ENCODE peak calls at places on chromosomes 12 and 14, in four cellular contexts. X, Q, O and H are unnamed samples.

GRCh38 chr12:120720234-120720968 is 5.2 kb upstream of the ACADS start:
- DNase-seq in O (no peak), Q (peak; percentile 34), X (peak; percentile 65), H (no peak)

GRCh38 chr14:50837271-50837670 is 6.3 kb upstream of the NIN start:
- DNase-seq in Q (no peak), O (no peak), X (no peak), H (no peak)

GRCh38 chr12:53268009-53268636 is at the start of gene ESPL1:
- DNase-seq in Q (peak; percentile 81), O (peak; percentile 85), X (peak; percentile 80), H (peak; percentile 14)

GRCh38 chr12:75764091-75764490 is 252.7 kb upstream of the KRR1 start:
- DNase-seq in X (no peak), O (no peak), Q (no peak), H (no peak)

GRCh38 chr12:27112891-27113290 is 30.5 kb upstream of the C12orf71 start:
- DNase-seq in O (no peak), X (no peak), Q (no peak), H (no peak)

GRCh38 chr12:67038486-67038885 is 230.7 kb upstream of the CAND1 start:
- DNase-seq in O (no peak), Q (no peak), X (no peak), H (no peak)

GRCh38 chr14:77883479-77884238 is 83.8 kb downstream of the ADCK1 start:
- DNase-seq in Q (no peak), X (no peak), O (peak; percentile 32), H (no peak)

GRCh38 chr14:104708606-104709268 is 15.3 kb upstream of the ADSS1 start:
- DNase-seq in O (peak; percentile 74), Q (peak; percentile 76), X (peak; percentile 63), H (no peak)

GRCh38 chr12:80175307-80175930 is 76.1 kb downstream of the OTOGL start:
- DNase-seq in X (no peak), O (no peak), Q (no peak), H (no peak)

DNA sequence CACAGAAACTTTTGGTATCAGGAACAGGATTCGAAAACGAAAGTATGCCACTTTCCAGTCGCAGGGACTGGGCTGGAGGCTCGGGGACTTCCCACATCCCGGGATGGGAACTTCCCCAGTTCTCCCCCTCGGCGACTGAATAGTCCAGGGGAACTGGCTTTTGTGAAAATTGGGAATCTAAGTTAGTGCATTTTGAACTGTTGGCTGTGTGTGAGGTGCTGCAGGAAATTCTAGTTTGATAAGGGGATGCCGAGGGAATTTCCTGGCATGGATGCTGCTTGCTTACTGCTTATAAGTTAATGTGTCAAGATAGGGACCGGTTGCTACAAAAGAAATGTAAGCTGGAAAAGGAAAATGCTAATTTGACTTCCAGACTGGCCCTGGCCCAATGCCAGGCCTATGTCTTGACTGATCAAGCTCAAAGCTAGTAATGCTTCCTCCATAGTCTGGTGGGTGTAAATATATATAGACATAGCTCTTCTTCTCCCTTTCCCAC is 73.4 kb upstream of the EIF5 start:
- DNase-seq in X (peak; percentile 89), Q (peak; percentile 69), O (no peak), H (no peak)
- H3K9ac ChIP-seq in X (peak overlapping the region; percentile 92), Q (peak overlapping the region; percentile 56), O (no peak overlapping the region), H (peak overlapping the region; percentile 61)

GRCh38 chr14:22531451-22532344 is 57.3 kb downstream of the DAD1 start:
- DNase-seq in Q (no peak), O (no peak), X (no peak), H (no peak)

GRCh38 chr14:22532345-22533056 is 56.5 kb downstream of the DAD1 start:
- DNase-seq in O (no peak), Q (no peak), X (peak; percentile 55), H (no peak)

GRCh38 chr14:22534547-22534946 is 54.5 kb downstream of the DAD1 start:
- DNase-seq in X (no peak), O (no peak), Q (no peak), H (no peak)

GRCh38 chr14:22533739-22534359 is 55.2 kb downstream of the DAD1 start:
- DNase-seq in Q (no peak), X (no peak), O (no peak), H (no peak)

DNA sequence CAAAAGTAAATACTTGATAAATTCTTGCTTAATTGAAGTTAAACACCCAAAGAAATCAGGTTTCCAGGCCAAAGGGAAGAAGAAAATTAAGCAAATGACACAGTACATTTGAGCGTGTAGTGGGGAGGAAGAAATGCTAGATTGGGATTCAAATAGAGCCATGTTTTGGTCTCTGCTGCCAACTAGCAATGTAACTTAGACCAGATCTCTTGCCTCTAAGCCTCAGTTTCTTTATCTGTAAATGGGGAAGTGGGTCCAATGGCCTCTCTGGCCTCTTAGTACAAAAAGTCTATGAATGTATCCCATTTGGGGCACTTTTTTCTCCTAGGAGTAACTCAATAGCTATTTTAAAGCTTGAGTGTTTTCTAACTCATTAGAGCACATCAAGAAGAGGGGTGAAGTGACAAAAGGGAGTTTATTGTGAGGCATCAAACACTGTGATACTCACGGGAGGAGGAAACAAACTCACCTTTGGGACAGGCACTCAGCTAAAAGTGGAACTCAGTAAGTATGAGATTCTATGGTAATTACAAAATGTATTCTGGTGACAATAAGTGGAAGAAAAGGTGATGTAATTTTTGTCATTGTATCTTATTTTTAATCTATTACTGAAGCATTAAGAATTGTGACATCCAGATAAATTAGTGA is 55.8 kb downstream of the DAD1 start:
- DNase-seq in X (no peak), Q (no peak), O (no peak), H (no peak)
- H3K9ac ChIP-seq in X (peak overlapping the region; percentile 9), Q (no peak overlapping the region), O (no peak overlapping the region), H (no peak overlapping the region)

GRCh38 chr12:3226285-3226684 is 149.1 kb downstream of the TSPAN9 start:
- DNase-seq in Q (no peak), O (no peak), X (peak; percentile 46), H (no peak)
- H3K9ac ChIP-seq in Q (no peak overlapping the region), O (no peak overlapping the region), X (no peak overlapping the region), H (no peak overlapping the region)

DNA sequence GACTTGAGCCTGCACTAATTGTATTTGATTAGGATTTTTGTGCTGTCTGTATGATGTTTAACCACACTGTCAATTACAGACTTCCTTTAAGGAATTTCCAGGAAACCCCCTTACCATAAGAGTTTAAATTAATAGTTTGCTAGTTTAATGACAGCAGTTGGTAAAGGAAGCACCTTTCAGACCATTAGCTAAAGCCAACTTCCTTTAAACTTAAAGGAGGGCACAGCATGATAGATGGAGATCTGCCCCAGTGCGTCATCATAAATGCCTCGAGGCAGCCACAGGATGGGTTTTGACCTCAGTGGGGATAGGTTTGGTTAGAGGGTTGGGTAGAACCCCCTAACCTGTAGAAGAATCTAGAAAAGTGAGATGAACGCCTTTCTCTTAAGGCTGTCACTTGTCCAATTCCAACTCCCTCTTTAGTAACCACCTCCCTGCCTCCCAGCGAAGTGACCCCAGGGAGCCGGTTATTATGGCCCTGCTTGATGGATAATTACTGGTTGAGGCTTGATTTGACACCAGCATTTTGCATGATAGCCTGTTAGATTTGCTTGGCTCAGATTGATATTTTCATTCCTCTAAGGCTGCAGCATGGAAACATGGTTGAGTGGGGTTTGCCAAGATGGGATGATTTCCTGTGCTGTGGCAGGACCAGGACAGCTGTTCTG is 62.6 kb downstream of the CHST11 start:
- DNase-seq in X (no peak), O (peak; percentile 27), Q (no peak), H (no peak)
- H3K9ac ChIP-seq in X (no peak overlapping the region), O (no peak overlapping the region), Q (no peak overlapping the region), H (no peak overlapping the region)

GRCh38 chr12:130922584-130922983 is 31.1 kb upstream of the ADGRD1 start:
- DNase-seq in O (no peak), X (no peak), Q (no peak), H (no peak)

GRCh38 chr12:130920119-130920703 is 33.5 kb upstream of the ADGRD1 start:
- DNase-seq in X (no peak), Q (no peak), O (no peak), H (no peak)

GRCh38 chr12:130917607-130918006 is 36.1 kb upstream of the ADGRD1 start:
- DNase-seq in O (no peak), X (no peak), Q (no peak), H (no peak)

GRCh38 chr12:130919115-130919514 is 34.6 kb upstream of the ADGRD1 start:
- DNase-seq in X (no peak), Q (no peak), O (no peak), H (no peak)

GRCh38 chr12:130920711-130921381 is 32.9 kb upstream of the ADGRD1 start:
- DNase-seq in Q (peak; percentile 55), X (peak; percentile 69), O (no peak), H (no peak)
- H3K9ac ChIP-seq in Q (no peak overlapping the region), X (peak overlapping the region; percentile 53), O (no peak overlapping the region), H (no peak overlapping the region)

GRCh38 chr12:105214670-105215375 is 21.2 kb downstream of the APPL2 start:
- DNase-seq in O (no peak), Q (peak; percentile 97), X (peak; percentile 46), H (no peak)
- H3K9ac ChIP-seq in O (no peak overlapping the region), Q (peak overlapping the region; percentile 14), X (no peak overlapping the region), H (no peak overlapping the region)

DNA sequence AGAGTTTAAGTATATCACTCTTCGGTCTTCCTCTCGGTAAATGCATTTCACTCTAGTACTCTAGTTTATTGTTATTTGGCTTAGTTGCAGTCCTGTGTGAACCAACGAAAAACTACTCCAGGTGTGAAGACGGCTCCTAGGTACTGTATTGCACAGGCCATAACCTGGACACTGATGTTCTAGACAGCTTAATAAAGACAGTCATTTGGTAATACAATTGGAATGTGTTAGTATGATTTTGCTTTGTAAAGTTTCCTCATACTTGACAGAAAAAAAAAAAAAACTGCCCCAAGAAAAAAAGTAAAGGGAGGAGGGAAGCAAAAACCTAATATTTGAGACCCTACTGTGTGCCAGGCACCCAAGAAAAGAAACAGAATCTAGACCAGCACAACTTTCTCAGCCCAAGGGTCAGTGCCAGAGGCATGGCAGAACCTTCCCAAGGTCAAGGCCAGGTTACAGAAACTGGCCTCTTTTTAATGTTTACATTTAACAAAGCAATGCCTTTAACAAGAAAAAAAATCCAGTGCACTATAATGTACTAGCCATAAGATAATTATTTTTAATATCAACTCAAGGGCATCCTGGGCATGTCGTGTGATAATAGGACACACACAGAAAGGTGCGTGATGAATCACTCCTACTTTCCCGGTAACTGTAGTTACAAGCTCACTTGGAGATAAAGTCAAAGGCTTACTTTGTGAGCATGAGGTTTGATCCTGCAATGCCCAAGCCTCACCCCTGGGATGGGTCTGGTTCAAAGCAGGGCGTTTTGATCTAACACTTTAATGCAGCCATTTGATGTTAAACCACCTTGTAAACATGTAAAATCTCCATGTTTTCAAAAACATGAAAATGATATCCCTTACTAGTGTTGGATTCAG is 110.6 kb downstream of the BMP4 start:
- DNase-seq in X (no peak), Q (no peak), O (no peak), H (no peak)
- H3K9ac ChIP-seq in X (no peak overlapping the region), Q (no peak overlapping the region), O (no peak overlapping the region), H (no peak overlapping the region)

GRCh38 chr12:109475121-109475520 is 2.0 kb downstream of the KCTD10 start:
- DNase-seq in X (no peak), Q (no peak), O (no peak), H (no peak)
- H3K9ac ChIP-seq in X (peak overlapping the region; percentile 99), Q (no peak overlapping the region), O (no peak overlapping the region), H (no peak overlapping the region)

GRCh38 chr14:59406454-59407245 is 58.5 kb downstream of the GPR135 start:
- DNase-seq in O (no peak), X (peak; percentile 52), Q (no peak), H (no peak)

DNA sequence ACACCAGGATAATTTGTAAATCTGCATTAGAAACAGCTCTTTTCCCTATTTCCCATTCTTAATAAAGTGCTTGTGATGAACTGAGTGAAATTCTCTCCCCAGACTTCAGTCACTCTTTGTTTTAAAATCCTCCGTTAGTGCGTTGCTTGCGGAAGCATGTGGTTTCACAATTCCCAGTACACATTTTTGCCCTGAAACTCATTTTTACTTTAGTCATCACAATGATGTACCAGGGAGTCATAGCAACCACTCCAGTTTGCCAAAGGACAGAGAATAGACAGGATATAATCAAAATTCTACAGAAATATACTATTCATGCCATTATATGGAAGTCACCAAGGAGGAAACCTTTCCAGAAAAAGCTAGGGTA is 57.9 kb downstream of the GPR135 start:
- DNase-seq in X (peak; percentile 91), O (no peak), Q (no peak), H (no peak)
- H3K9ac ChIP-seq in X (peak overlapping the region; percentile 92), O (no peak overlapping the region), Q (no peak overlapping the region), H (no peak overlapping the region)